ENCODE peak calls at places on chromosome 2, in six cellular contexts. L is spleen, D is fibroblast of lung, G is ascending aorta, Z is GM23338, Y is esophagus muscularis mucosa. Q is an unnamed sample.

GRCh38 chr2:121638333-121638732 is 10.9 kb downstream of the CLASP1 start:
- DNase-seq in L (no peak), D (peak), G (no peak), Z (no peak), Y (no peak), Q (no peak)

GRCh38 chr2:30266051-30266621 is 34.8 kb downstream of the LBH start:
- DNase-seq in L (peak), D (no peak), G (no peak), Z (no peak), Y (no peak), Q (no peak)

GRCh38 chr2:71807969-71808451 is 339.7 kb downstream of the CYP26B1 start:
- DNase-seq in L (peak), D (peak), G (no peak), Z (no peak), Y (no peak), Q (no peak)

GRCh38 chr2:134934150-134934549 is 15.5 kb downstream of the CCNT2 start:
- DNase-seq in L (no peak), D (no peak), G (no peak), Z (no peak), Y (no peak), Q (no peak)

GRCh38 chr2:107808986-107809385 is 17.7 kb upstream of the RGPD4 start:
- DNase-seq in L (no peak), D (peak), G (no peak), Z (no peak), Y (no peak), Q (no peak)

GRCh38 chr2:33272001-33272400 is 204.4 kb upstream of the RASGRP3 start:
- DNase-seq in L (no peak), D (peak), G (no peak), Z (no peak), Y (no peak), Q (no peak)

GRCh38 chr2:10222-10875 is 36.0 kb downstream of the FAM110C start:
- DNase-seq in L (peak), D (peak), G (no peak), Z (no peak), Y (no peak), Q (no peak)

GRCh38 chr2:239354791-239355136 is 46.1 kb downstream of the HDAC4 start:
- DNase-seq in L (no peak), D (no peak), G (no peak), Z (no peak), Y (no peak), Q (no peak)

GRCh38 chr2:228801451-228801850 is 469.6 kb downstream of the PID1 start:
- DNase-seq in L (no peak), D (peak), G (no peak), Z (no peak), Y (no peak), Q (no peak)

GRCh38 chr2:179850188-179850587 is 11.2 kb downstream of the ZNF385B start:
- DNase-seq in L (no peak), D (peak), G (no peak), Z (no peak), Y (no peak), Q (no peak)

GRCh38 chr2:202758638-202759037 is 112.9 kb downstream of the ICA1L start:
- DNase-seq in L (no peak), D (no peak), G (no peak), Z (no peak), Y (no peak), Q (no peak)

GRCh38 chr2:159226059-159226461 is 60.4 kb downstream of the WDSUB1 start:
- DNase-seq in L (no peak), D (peak), G (no peak), Z (no peak), Y (peak), Q (no peak)

GRCh38 chr2:86223682-86224560 is 24.7 kb downstream of the MRPL35 start:
- DNase-seq in L (no peak), D (peak), G (no peak), Z (no peak), Y (no peak), Q (no peak)

GRCh38 chr2:12173271-12173942 is 427.0 kb downstream of the LPIN1 start:
- DNase-seq in L (no peak), D (peak), G (no peak), Z (no peak), Y (no peak), Q (no peak)
- TF ChIP-seq CTCF in L (no peak), D (peak), G (no peak), Z (peak), Y (no peak), Q (no peak)

GRCh38 chr2:53445376-53446072 is 322.1 kb upstream of the CHAC2 start:
- DNase-seq in L (no peak), D (peak), G (no peak), Z (no peak), Y (no peak), Q (no peak)

GRCh38 chr2:53437371-53437770 is 330.2 kb upstream of the CHAC2 start:
- DNase-seq in L (no peak), D (peak), G (no peak), Z (no peak), Y (no peak), Q (no peak)

GRCh38 chr2:53438056-53438455 is 329.5 kb upstream of the CHAC2 start:
- DNase-seq in L (no peak), D (no peak), G (no peak), Z (no peak), Y (no peak), Q (no peak)

GRCh38 chr2:53438692-53439091 is 328.9 kb upstream of the CHAC2 start:
- DNase-seq in L (no peak), D (no peak), G (no peak), Z (no peak), Y (no peak), Q (no peak)

DNA sequence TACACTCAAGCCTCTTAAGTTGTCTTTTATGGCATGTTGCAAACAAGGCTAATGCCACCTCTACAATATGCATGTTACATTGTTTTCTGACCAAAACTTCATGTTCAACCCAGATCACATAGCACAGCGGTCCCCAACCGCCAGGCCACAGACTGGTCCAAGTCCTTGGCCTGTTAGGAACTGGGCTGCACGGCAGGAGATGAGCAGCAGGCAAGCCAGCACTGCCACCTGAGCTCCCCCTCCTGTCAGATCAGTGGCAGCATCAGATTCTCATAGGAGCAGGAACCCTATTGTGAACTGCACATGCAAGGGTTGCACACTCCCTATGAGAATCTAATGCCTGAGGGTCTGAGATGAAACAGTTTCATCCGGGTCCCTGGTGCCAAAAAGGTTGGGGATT is 324.8 kb upstream of the CHAC2 start:
- DNase-seq in L (no peak), D (no peak), G (no peak), Z (peak), Y (no peak), Q (no peak)
- TF ChIP-seq CTCF in L (no peak), D (no peak), G (no peak), Z (peak), Y (no peak), Q (no peak)

GRCh38 chr2:231613054-231613654 is 20.5 kb downstream of the TEX44 start:
- DNase-seq in L (peak), D (no peak), G (no peak), Z (no peak), Y (no peak), Q (no peak)

GRCh38 chr2:231613655-231614558 is 21.2 kb downstream of the TEX44 start:
- DNase-seq in L (peak), D (peak), G (peak), Z (peak), Y (peak), Q (peak)

GRCh38 chr2:231612199-231613053 is 19.8 kb downstream of the TEX44 start:
- DNase-seq in L (peak), D (peak), G (peak), Z (peak), Y (peak), Q (peak)

GRCh38 chr2:231614559-231615057 is 21.9 kb downstream of the TEX44 start:
- DNase-seq in L (peak), D (no peak), G (no peak), Z (no peak), Y (no peak), Q (no peak)

GRCh38 chr2:231611273-231612198 is 18.9 kb downstream of the TEX44 start:
- DNase-seq in L (no peak), D (peak), G (peak), Z (peak), Y (no peak), Q (no peak)
- TF ChIP-seq CTCF in L (no peak), D (peak), G (peak), Z (peak), Y (peak), Q (no peak)

DNA sequence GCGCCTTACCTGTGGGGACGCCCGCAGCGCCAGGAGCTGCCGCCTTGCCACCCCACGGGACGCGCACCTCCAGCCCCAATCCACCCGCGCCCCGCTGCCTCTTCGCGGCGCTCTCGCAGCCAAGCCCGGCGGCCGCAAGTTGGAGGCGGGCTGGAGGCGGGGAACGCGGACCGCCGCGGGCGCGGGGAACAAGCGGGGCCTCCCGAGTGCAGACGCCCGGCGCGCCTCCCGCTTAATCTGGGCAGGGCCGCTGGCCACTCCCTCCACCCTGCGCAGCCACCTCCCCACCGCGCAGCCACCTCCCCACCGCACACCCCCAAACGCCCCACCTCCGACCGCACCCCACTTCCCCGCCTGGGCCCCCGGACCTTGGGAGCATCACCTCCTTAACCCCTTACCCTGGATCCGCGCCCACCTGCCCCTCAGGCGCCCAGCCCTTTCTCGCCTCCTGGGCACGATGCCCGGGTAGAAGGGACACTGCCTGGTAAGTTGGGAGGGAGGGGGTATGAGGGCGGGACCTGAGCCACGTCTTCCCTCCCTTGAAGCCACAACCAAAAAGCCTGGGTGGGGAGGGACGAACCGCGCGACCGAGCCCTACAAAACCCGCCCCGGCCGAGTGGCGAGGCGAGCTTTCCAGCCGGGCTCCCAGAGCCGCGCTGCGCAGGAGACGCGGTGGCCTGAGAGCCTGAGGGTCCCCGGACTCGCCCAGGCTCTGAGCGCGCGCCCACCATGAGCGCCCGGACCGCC is at the start of the genes COL4A3 and COL4A4:
- DNase-seq in L (peak), D (no peak), G (no peak), Z (peak), Y (peak), Q (no peak)
- TF ChIP-seq CTCF in L (no peak), D (no peak), G (no peak), Z (no peak), Y (no peak), Q (no peak)

DNA sequence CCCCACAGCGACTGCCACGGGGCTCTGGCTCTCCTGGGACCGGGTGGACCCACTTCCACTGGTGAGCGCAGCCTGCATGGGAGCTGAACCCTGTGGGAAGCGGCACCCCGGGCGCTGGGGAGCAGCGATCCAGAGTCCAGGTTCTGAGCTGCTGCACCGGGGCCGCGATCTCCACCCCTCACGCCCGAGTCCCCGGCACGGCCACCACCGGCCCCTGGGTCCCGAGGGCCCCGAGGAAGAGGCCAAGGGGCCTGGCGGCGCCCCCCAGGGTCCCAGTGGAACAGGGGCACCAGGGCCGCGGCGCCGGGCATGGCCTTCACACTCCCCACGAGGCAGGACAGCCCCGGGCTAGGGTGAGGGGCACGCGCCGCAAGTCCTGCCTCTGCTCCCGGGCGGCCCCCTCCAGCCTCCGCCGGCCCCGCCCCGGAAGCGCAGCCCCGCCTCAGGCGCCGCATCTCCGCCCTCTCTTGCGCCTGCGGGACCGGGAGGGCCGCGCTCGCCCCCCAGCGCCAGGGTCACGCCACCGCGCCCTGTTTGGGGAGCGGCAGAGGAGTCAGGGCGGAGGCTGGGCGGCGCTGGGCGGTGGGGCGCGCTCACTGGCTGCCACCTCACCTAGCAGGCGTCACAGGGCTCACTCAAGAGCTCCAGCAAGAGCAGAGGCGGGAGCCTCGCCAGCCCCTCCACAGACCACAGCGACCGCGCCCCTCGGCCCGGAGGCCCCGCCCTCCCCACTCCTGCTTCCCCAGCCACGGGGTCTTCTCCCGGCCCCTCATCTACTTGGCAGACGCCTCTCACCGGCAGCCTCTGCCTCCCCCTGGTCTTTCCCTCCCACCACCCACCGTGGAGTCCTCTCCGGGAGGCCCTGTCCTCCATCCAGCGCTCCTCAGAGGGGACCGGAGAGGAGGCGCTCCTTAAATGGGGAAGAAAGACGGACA is 26.8 kb downstream of the THAP4 start:
- DNase-seq in L (peak), D (peak), G (peak), Z (peak), Y (no peak), Q (peak)
- TF ChIP-seq CTCF in L (peak), D (peak), G (peak), Z (peak), Y (peak), Q (no peak)

GRCh38 chr2:8986327-8986976 is 17.0 kb downstream of the MBOAT2 start:
- DNase-seq in L (no peak), D (no peak), G (no peak), Z (peak), Y (no peak), Q (no peak)
- TF ChIP-seq CTCF in L (no peak), D (peak), G (no peak), Z (peak), Y (no peak), Q (no peak)

DNA sequence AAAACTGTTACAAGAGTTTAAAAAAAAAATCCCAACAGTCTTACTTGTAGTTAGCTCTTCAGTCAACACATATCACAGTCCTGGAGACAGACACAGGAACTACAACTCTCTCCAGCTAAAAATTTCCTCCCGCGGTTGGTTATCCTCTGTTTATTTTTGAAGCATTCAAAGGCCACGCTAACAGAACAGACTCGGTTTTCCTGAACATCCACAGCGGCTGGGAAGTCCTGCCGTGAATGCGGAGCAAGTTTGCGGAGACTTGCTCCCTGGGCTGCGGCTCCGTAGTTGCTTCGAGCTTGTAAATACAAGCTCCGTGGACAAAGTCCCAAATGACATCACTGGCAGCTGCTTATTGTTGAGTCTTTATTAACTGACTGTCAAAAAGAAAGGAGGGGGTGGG is at the start of gene NCKAP5:
- DNase-seq in L (no peak), D (peak), G (no peak), Z (peak), Y (no peak), Q (no peak)
- TF ChIP-seq CTCF in L (no peak), D (peak), G (no peak), Z (no peak), Y (no peak), Q (no peak)

GRCh38 chr2:19051238-19051831 is 307.1 kb downstream of the OSR1 start:
- DNase-seq in L (no peak), D (no peak), G (no peak), Z (no peak), Y (no peak), Q (no peak)
- TF ChIP-seq CTCF in L (no peak), D (no peak), G (no peak), Z (peak), Y (no peak), Q (no peak)

DNA sequence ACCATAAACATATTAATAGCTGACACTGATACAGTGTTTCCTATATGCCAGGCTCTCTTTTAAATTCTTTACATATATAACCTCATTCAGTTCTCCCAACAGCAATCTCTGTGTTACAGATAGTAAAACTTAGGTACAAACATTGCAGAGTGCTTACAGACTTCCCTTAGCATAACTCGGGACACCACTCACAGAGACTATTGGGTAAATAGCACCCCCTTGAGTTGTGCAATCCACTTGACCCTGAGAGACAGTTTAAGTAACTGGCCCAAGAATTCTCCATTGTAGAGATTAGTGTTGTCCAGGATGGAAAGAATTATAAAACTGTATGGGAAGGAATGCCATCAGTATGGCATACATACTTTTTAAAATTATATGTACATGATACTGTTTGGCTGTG is 110.1 kb downstream of the POLE4 start:
- DNase-seq in L (no peak), D (peak), G (no peak), Z (no peak), Y (no peak), Q (no peak)
- TF ChIP-seq CTCF in L (no peak), D (no peak), G (no peak), Z (no peak), Y (no peak), Q (no peak)

Q was measured in omental fat pad.